ENCODE peak calls at places on chromosome 20, in ten cellular contexts. X is heart left ventricle, W is fibroblast of mammary gland, L is body of pancreas, R is kidney epithelial cell, Y is thyroid gland, N is brain microvascular endothelial cell, Z is A549, S is uterus, O is HCT116. K is an unnamed sample.

GRCh38 chr20:57748601-57749130 is 38.9 kb upstream of the PMEPA1 start:
- DNase-seq in O (peak), R (peak), S (peak), L (peak), N (peak), W (peak), Z (peak), Y (peak), X (peak), K (peak)

GRCh38 chr20:15375836-15376235 is 1038.4 kb upstream of the FLRT3 start:
- DNase-seq in Z (no peak), N (no peak), Y (no peak), O (no peak), W (no peak), X (no peak), R (no peak), S (no peak), L (no peak), K (no peak)

GRCh38 chr20:58045156-58045555 is 183.3 kb downstream of the ANKRD60 start:
- DNase-seq in Y (no peak), R (no peak), Z (no peak), W (peak), S (no peak), N (no peak), X (no peak), O (no peak), L (no peak), K (no peak)

GRCh38 chr20:40494238-40494637 is 194.8 kb downstream of the MAFB start:
- DNase-seq in L (no peak), O (no peak), Y (no peak), R (no peak), W (no peak), S (no peak), N (no peak), Z (no peak), X (peak), K (no peak)

GRCh38 chr20:45545754-45546453 is 1.3 kb downstream of the EPPIN start:
- DNase-seq in S (no peak), L (no peak), W (peak), O (peak), Z (peak), Y (peak), X (no peak), N (peak), R (peak), K (peak)

GRCh38 chr20:35295058-35295457 is 2.8 kb upstream of the FAM83C start:
- DNase-seq in Y (no peak), S (no peak), Z (no peak), L (no peak), X (no peak), W (no peak), N (no peak), O (no peak), R (no peak), K (no peak)

GRCh38 chr20:3720068-3720467 is 7.7 kb upstream of the SIGLEC1 start:
- DNase-seq in R (no peak), S (no peak), X (no peak), L (no peak), W (no peak), Y (no peak), Z (no peak), O (no peak), N (no peak), K (no peak)

GRCh38 chr20:18176318-18176785 is 38.7 kb downstream of the KAT14 start:
- DNase-seq in L (no peak), S (no peak), Y (no peak), O (no peak), R (no peak), X (no peak), N (no peak), Z (no peak), W (no peak), K (no peak)

GRCh38 chr20:20225325-20225724 is 142.6 kb upstream of the INSM1 start:
- DNase-seq in N (no peak), X (no peak), S (no peak), Y (no peak), Z (no peak), O (no peak), L (no peak), R (no peak), W (no peak), K (no peak)

GRCh38 chr20:53672484-53673129 is 79.0 kb upstream of the ZNF217 start:
- DNase-seq in Y (peak), Z (no peak), R (peak), L (no peak), S (no peak), X (no peak), W (peak), N (no peak), O (no peak), K (peak)

GRCh38 chr20:57582432-57583288 is 21.8 kb downstream of the PCK1 start:
- DNase-seq in X (no peak), Y (peak), L (peak), W (peak), Z (no peak), R (no peak), O (no peak), N (peak), S (peak), K (peak)

GRCh38 chr20:20683922-20684321 is 28.5 kb downstream of the RALGAPA2 start:
- DNase-seq in N (no peak), R (no peak), L (no peak), Z (no peak), X (no peak), W (no peak), S (no peak), Y (peak), O (no peak), K (no peak)

GRCh38 chr20:51567622-51568021 is 25.1 kb upstream of the NFATC2 start:
- DNase-seq in O (no peak), N (no peak), R (no peak), Y (no peak), W (no peak), X (no peak), Z (no peak), L (no peak), S (no peak), K (no peak)

GRCh38 chr20:43385914-43386313 is 71.8 kb upstream of the SRSF6 start:
- DNase-seq in W (no peak), N (no peak), X (no peak), R (no peak), L (no peak), Y (no peak), O (no peak), S (no peak), Z (no peak), K (no peak)

GRCh38 chr20:8414611-8415274 is 282.7 kb downstream of the PLCB1 start:
- DNase-seq in N (peak), L (no peak), Z (no peak), O (peak), W (peak), S (no peak), Y (no peak), R (peak), X (no peak), K (peak)

GRCh38 chr20:21156266-21156665 is 30.4 kb downstream of the KIZ start:
- DNase-seq in W (peak), N (peak), R (peak), Z (no peak), L (no peak), S (no peak), Y (no peak), O (no peak), X (no peak), K (peak)

GRCh38 chr20:11902264-11902663 is 15.4 kb upstream of the BTBD3 start:
- DNase-seq in O (no peak), Y (no peak), S (no peak), N (peak), Z (no peak), L (no peak), X (no peak), W (peak), R (no peak), K (peak)

GRCh38 chr20:15642676-15643075 is 930.6 kb downstream of the KIF16B start:
- DNase-seq in Y (no peak), Z (no peak), O (no peak), X (no peak), W (peak), S (no peak), N (peak), R (no peak), L (no peak), K (no peak)

GRCh38 chr20:35237486-35237885 is 11.0 kb downstream of the MMP24 start:
- DNase-seq in W (peak), R (no peak), X (no peak), Y (no peak), S (no peak), Z (no peak), O (no peak), L (no peak), N (no peak), K (no peak)

GRCh38 chr20:17536944-17537444 is 5.8 kb upstream of the BFSP1 start:
- DNase-seq in X (peak), Z (peak), L (peak), N (peak), R (no peak), S (peak), W (peak), O (peak), Y (peak), K (peak)

GRCh38 chr20:15814360-15814759 is 758.9 kb downstream of the KIF16B start:
- DNase-seq in X (no peak), N (no peak), S (no peak), Z (no peak), O (no peak), R (no peak), Y (no peak), W (no peak), L (no peak), K (no peak)

GRCh38 chr20:61935926-61936700 is 129.6 kb downstream of the TAF4 start:
- DNase-seq in Z (no peak), X (peak), L (peak), W (no peak), N (no peak), S (no peak), R (no peak), O (no peak), Y (no peak), K (no peak)

GRCh38 chr20:44019638-44020335 is 105.1 kb downstream of the TOX2 start:
- DNase-seq in Z (no peak), L (no peak), S (no peak), R (no peak), Y (peak), N (no peak), X (no peak), O (no peak), W (peak), K (no peak)

GRCh38 chr20:5835870-5836269 is 85.7 kb downstream of the SHLD1 start:
- DNase-seq in R (no peak), S (no peak), Y (no peak), X (no peak), W (peak), L (no peak), O (no peak), N (no peak), Z (no peak), K (peak)

GRCh38 chr20:5141615-5142014 is 14.8 kb downstream of the CDS2 start:
- DNase-seq in W (no peak), Y (peak), N (no peak), Z (no peak), O (no peak), S (no peak), L (no peak), R (no peak), X (no peak), K (no peak)

GRCh38 chr20:47727170-47727880 is 58.0 kb downstream of the SULF2 start:
- DNase-seq in R (no peak), X (peak), Y (no peak), W (no peak), S (no peak), Z (no peak), N (no peak), O (no peak), L (no peak), K (no peak)

GRCh38 chr20:35620818-35621559 is 5.4 kb downstream of the SPAG4 start:
- DNase-seq in Y (no peak), S (no peak), W (no peak), Z (no peak), L (no peak), N (no peak), R (no peak), O (no peak), X (no peak), K (no peak)

GRCh38 chr20:50259705-50260479 is 69.3 kb downstream of the CEBPB start:
- DNase-seq in Z (no peak), W (no peak), S (no peak), R (no peak), O (no peak), X (peak), L (no peak), Y (no peak), N (no peak), K (no peak)

GRCh38 chr20:33522256-33522820 is 32.4 kb downstream of the CBFA2T2 start:
- DNase-seq in W (peak), R (no peak), Z (no peak), L (no peak), N (no peak), O (no peak), Y (no peak), S (no peak), X (no peak), K (no peak)

GRCh38 chr20:57964011-57964862 is 254.4 kb upstream of the PMEPA1 start:
- DNase-seq in W (peak), Z (no peak), R (no peak), N (no peak), O (no peak), L (no peak), S (no peak), X (peak), Y (no peak), K (peak)

GRCh38 chr20:22368235-22368634 is 216.1 kb downstream of the FOXA2 start:
- DNase-seq in S (no peak), W (no peak), O (no peak), Y (no peak), X (no peak), L (no peak), Z (no peak), R (no peak), N (no peak), K (no peak)

GRCh38 chr20:50844430-50845100 is 49.7 kb downstream of the BCAS4 start:
- DNase-seq in Y (peak), R (peak), W (peak), O (peak), S (no peak), X (no peak), Z (peak), L (peak), N (peak), K (peak)

GRCh38 chr20:23655551-23656211 is 17.9 kb upstream of the CST3 start:
- DNase-seq in O (no peak), Y (no peak), L (no peak), Z (no peak), X (peak), W (no peak), S (no peak), N (no peak), R (no peak), K (no peak)

GRCh38 chr20:3744806-3745685 is 12.6 kb downstream of the HSPA12B start:
- DNase-seq in X (peak), W (peak), N (peak), S (peak), L (peak), O (peak), Y (peak), R (no peak), Z (peak), K (peak)

GRCh38 chr20:57122481-57123138 is 143.8 kb downstream of the BMP7 start:
- DNase-seq in L (no peak), O (no peak), R (no peak), Z (no peak), X (no peak), W (no peak), S (no peak), N (no peak), Y (no peak), K (no peak)

GRCh38 chr20:51221791-51222408 is 199.0 kb upstream of the KCNG1 start:
- DNase-seq in S (no peak), Y (no peak), N (no peak), W (peak), L (no peak), Z (no peak), O (peak), R (no peak), X (no peak), K (peak)

GRCh38 chr20:46572181-46572580 is 21.7 kb upstream of the OCSTAMP start:
- DNase-seq in X (peak), W (no peak), R (no peak), Z (no peak), N (no peak), S (no peak), L (peak), Y (peak), O (no peak), K (no peak)

GRCh38 chr20:57322476-57322875 is 7.1 kb upstream of the SPO11 start:
- DNase-seq in L (no peak), R (no peak), Z (no peak), W (no peak), X (no peak), O (no peak), S (no peak), N (no peak), Y (no peak), K (no peak)

GRCh38 chr20:53671370-53671769 is 77.7 kb upstream of the ZNF217 start:
- DNase-seq in X (no peak), Y (no peak), N (no peak), Z (no peak), W (no peak), O (no peak), L (no peak), R (no peak), S (no peak), K (no peak)

GRCh38 chr20:59159091-59159821 is 4.4 kb upstream of the ZNF831 start:
- DNase-seq in S (no peak), O (no peak), Y (no peak), W (no peak), Z (no peak), L (no peak), X (no peak), R (no peak), N (no peak), K (no peak)
- TF ChIP-seq CTCF in S (no peak), O (peak), Y (no peak), W (no peak), Z (no peak), L (no peak), X (no peak), R (no peak), N (no peak), K (no peak)

DNA sequence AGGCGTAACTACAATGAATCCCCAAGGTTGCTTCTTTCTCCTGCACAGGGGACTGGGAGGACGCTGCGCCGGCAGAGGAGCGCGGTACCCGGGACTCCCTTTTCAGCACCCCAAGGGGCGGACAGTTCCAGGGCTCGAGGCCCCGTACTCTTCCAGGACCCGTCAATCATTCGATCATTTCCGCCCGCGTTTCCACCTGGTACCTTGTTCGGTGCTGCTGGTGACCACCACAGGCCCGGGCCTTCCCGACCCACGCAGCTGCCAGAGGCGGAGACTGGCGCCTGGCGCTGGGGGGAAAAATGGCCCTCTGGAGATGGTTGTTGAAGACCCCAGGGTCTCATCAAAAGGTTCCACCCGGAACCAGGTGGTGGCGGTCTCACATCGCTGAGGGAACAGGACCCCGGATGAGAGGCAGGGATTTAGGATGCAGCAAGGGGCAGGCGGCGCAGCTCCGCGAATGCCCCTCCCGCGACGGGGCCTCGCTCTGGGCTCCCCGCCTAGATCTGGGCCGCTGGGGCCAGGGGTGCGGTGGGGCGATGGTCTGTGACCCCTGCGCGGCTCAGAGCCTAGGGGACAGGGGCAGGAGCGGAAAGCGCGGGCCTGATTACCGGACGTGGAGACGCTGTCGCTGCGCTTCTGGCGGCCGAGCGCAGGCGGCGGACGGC is 744 bp downstream of the VSX1 start:
- DNase-seq in S (no peak), Y (peak), X (no peak), W (no peak), R (no peak), Z (no peak), O (no peak), L (no peak), N (no peak), K (no peak)
- H3K4me3 ChIP-seq in S (no peak), Y (no peak), X (no peak), W (no peak), R (no peak), Z (peak), O (no peak), L (no peak), N (no peak), K (no peak)

GRCh38 chr20:36825374-36826104 is 50.4 kb upstream of the TLDC2 start:
- DNase-seq in W (no peak), R (no peak), X (no peak), N (no peak), Z (no peak), S (no peak), L (no peak), O (no peak), Y (peak), K (no peak)
- TF ChIP-seq CTCF in W (no peak), R (no peak), X (no peak), N (no peak), Z (no peak), S (no peak), L (no peak), O (no peak), Y (no peak), K (no peak)

DNA sequence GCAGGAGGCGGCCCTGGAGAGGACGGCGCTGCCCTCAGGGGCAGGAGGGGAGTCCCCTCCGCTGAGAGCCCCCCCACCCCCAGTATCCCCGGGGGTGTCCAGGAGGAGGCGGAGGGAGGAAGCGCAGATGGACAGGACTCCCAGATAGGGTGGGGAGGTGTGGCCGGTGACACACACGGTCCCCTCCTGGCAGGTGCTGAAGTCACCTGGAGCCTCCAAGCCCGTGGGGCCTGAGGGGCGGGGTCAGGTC is 1.4 kb downstream of the STMN3 start:
- DNase-seq in L (peak), N (no peak), R (no peak), Y (peak), S (no peak), X (no peak), O (no peak), Z (no peak), W (no peak), K (no peak)
- H3K4me3 ChIP-seq in L (no peak), N (peak), R (peak), Y (no peak), S (peak), X (peak), O (peak), Z (peak), W (peak), K (peak)

GRCh38 chr20:38471987-38472512 is 593 bp upstream of the RALGAPB start:
- DNase-seq in X (no peak), N (no peak), Z (no peak), S (no peak), Y (no peak), O (no peak), R (no peak), W (no peak), L (no peak), K (no peak)

GRCh38 chr20:38471245-38471644 is 1.4 kb upstream of the RALGAPB start:
- DNase-seq in N (no peak), W (no peak), S (no peak), Y (no peak), R (no peak), X (no peak), O (no peak), Z (no peak), L (no peak), K (no peak)

GRCh38 chr20:38477747-38478146 is 5.1 kb downstream of the RALGAPB start:
- DNase-seq in O (no peak), N (no peak), Z (no peak), W (no peak), X (no peak), Y (no peak), L (no peak), S (no peak), R (no peak), K (no peak)

GRCh38 chr20:38473353-38473795 is 731 bp downstream of the RALGAPB start:
- DNase-seq in X (peak), O (no peak), S (no peak), W (peak), N (no peak), R (no peak), Z (no peak), L (no peak), Y (no peak), K (peak)

DNA sequence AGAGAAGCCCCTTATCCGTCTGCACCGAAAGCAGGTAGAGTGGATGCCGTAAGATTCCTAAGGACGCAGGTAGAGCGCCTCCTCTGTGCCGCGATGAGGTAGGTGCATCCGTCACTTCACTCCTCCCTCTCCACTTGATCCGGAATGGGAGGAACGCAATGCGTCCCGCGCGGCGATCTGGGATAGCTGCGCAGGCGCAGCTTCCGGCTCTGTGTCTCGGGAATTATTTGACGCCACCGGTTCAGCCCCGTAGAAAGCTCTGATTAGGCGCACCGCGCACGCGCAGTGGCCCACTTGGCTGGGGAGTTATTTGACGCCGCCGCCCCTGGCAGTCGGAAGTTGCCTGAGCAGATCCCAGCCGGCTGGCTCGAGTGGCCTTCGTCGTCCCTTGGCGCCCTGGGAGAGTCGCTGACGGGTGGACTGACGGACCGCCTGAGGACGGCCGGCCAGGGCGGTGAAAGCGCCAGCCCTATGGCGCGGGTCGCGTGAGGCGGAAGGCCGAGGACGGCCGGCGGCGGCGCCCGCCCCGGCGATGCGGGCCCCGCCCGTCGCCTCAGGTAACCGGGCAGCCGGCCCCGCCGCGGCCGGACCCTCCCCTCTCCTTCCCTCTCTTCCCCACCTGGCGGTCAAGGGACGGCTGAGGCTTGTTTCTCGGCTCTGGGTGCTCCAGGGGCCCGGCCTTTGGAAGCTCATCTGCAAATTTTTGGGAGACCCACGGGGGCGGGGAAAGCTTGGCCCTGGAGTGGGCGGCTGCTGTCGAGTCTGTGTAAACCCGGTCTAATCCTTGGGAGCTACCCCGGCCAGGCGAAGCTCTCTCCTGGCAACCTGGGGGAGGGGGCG is at the start of gene RALGAPB:
- DNase-seq in O (peak), R (peak), N (peak), X (peak), W (peak), Z (peak), Y (peak), S (peak), L (peak), K (peak)
- TF ChIP-seq CTCF in O (peak), R (peak), N (peak), X (peak), W (peak), Z (peak), Y (peak), S (peak), L (peak), K (peak)